ENCODE peak calls at places on chromosomes 12 and 14, in seven cellular contexts. One of them, this sample, is unnamed. For H3K9me3, the result is how much of the 10 kb centered on the place peaks cover.

GRCh38 chr12:68259318-68259940 is 6.0 kb upstream of the IL22 start:
- DNase-seq in AG04450: no peak
- DNase-seq in tibial artery: no peak
- DNase-seq in left lung: no peak
- DNase-seq in CD8-positive, alpha-beta memory T cell: no peak
- DNase-seq in adipocyte: no peak
- DNase-seq in iPS DF 6.9: no peak
- DNase-seq in this sample: no peak

GRCh38 chr12:51409846-51410245 is 14.8 kb upstream of the SLC4A8 start:
- DNase-seq in AG04450: no peak
- DNase-seq in iPS DF 6.9: no peak
- DNase-seq in tibial artery: no peak
- DNase-seq in CD8-positive, alpha-beta memory T cell: no peak
- DNase-seq in adipocyte: no peak
- DNase-seq in left lung: no peak
- DNase-seq in this sample: no peak

GRCh38 chr12:78698747-78699146 is 165.8 kb upstream of the SYT1 start:
- DNase-seq in CD8-positive, alpha-beta memory T cell: no peak
- DNase-seq in AG04450: no peak
- DNase-seq in iPS DF 6.9: no peak
- DNase-seq in left lung: no peak
- DNase-seq in adipocyte: no peak
- DNase-seq in tibial artery: no peak
- DNase-seq in this sample: no peak

GRCh38 chr12:69585189-69586062 is at the start of gene CCT2:
- DNase-seq in left lung: peak
- DNase-seq in tibial artery: peak
- DNase-seq in adipocyte: peak
- DNase-seq in iPS DF 6.9: peak
- DNase-seq in CD8-positive, alpha-beta memory T cell: peak
- DNase-seq in AG04450: peak
- DNase-seq in this sample: peak

GRCh38 chr12:14264316-14264715 is 101.2 kb upstream of the ATF7IP start:
- DNase-seq in adipocyte: no peak
- DNase-seq in CD8-positive, alpha-beta memory T cell: no peak
- DNase-seq in AG04450: no peak
- DNase-seq in left lung: no peak
- DNase-seq in iPS DF 6.9: no peak
- DNase-seq in tibial artery: no peak
- DNase-seq in this sample: no peak

GRCh38 chr14:55274760-55275159 is 3.5 kb downstream of the FBXO34 start:
- DNase-seq in left lung: no peak
- DNase-seq in AG04450: peak
- DNase-seq in iPS DF 6.9: no peak
- DNase-seq in tibial artery: no peak
- DNase-seq in adipocyte: peak
- DNase-seq in CD8-positive, alpha-beta memory T cell: no peak
- DNase-seq in this sample: no peak

GRCh38 chr12:13024151-13024946 is 19.8 kb upstream of the FAM234B start:
- DNase-seq in tibial artery: no peak
- DNase-seq in left lung: no peak
- DNase-seq in AG04450: no peak
- DNase-seq in adipocyte: peak
- DNase-seq in iPS DF 6.9: no peak
- DNase-seq in CD8-positive, alpha-beta memory T cell: no peak
- DNase-seq in this sample: no peak

GRCh38 chr12:9786726-9787339 is 26.1 kb upstream of the CD69 start:
- DNase-seq in CD8-positive, alpha-beta memory T cell: no peak
- DNase-seq in left lung: no peak
- DNase-seq in tibial artery: no peak
- DNase-seq in adipocyte: no peak
- DNase-seq in iPS DF 6.9: no peak
- DNase-seq in AG04450: no peak
- DNase-seq in this sample: no peak

GRCh38 chr12:112971248-112971647 is 7.1 kb upstream of the OAS2 start:
- DNase-seq in tibial artery: no peak
- DNase-seq in iPS DF 6.9: no peak
- DNase-seq in adipocyte: no peak
- DNase-seq in AG04450: no peak
- DNase-seq in left lung: no peak
- DNase-seq in CD8-positive, alpha-beta memory T cell: no peak
- DNase-seq in this sample: no peak

GRCh38 chr14:29927596-29928341 is at the start of gene PRKD1:
- DNase-seq in CD8-positive, alpha-beta memory T cell: no peak
- DNase-seq in adipocyte: peak
- DNase-seq in iPS DF 6.9: no peak
- DNase-seq in left lung: peak
- DNase-seq in tibial artery: peak
- DNase-seq in AG04450: no peak
- DNase-seq in this sample: no peak

GRCh38 chr12:68985174-68985573 is 52.2 kb upstream of the CPM start:
- DNase-seq in AG04450: no peak
- DNase-seq in iPS DF 6.9: no peak
- DNase-seq in adipocyte: no peak
- DNase-seq in tibial artery: no peak
- DNase-seq in CD8-positive, alpha-beta memory T cell: no peak
- DNase-seq in left lung: no peak
- DNase-seq in this sample: no peak

GRCh38 chr12:64127811-64128210 is 94.3 kb downstream of the KICS2 start:
- DNase-seq in iPS DF 6.9: no peak
- DNase-seq in adipocyte: no peak
- DNase-seq in AG04450: no peak
- DNase-seq in left lung: no peak
- DNase-seq in CD8-positive, alpha-beta memory T cell: no peak
- DNase-seq in tibial artery: no peak
- DNase-seq in this sample: no peak

GRCh38 chr12:13734753-13735152 is 246.6 kb downstream of the GRIN2B start:
- DNase-seq in iPS DF 6.9: no peak
- DNase-seq in CD8-positive, alpha-beta memory T cell: no peak
- DNase-seq in tibial artery: no peak
- DNase-seq in AG04450: no peak
- DNase-seq in left lung: no peak
- DNase-seq in adipocyte: no peak
- DNase-seq in this sample: no peak

GRCh38 chr12:128240745-128241144 is 26.2 kb upstream of the TMEM132C start:
- DNase-seq in CD8-positive, alpha-beta memory T cell: no peak
- DNase-seq in adipocyte: no peak
- DNase-seq in tibial artery: no peak
- DNase-seq in left lung: no peak
- DNase-seq in iPS DF 6.9: no peak
- DNase-seq in AG04450: no peak
- DNase-seq in this sample: no peak

GRCh38 chr14:87073880-87074570 is 919.0 kb downstream of the GALC start:
- DNase-seq in left lung: no peak
- DNase-seq in iPS DF 6.9: no peak
- DNase-seq in tibial artery: no peak
- DNase-seq in adipocyte: no peak
- DNase-seq in AG04450: no peak
- DNase-seq in CD8-positive, alpha-beta memory T cell: no peak
- DNase-seq in this sample: no peak

GRCh38 chr12:34334953-34335743 is 312.9 kb downstream of the ALG10 start:
- DNase-seq in CD8-positive, alpha-beta memory T cell: no peak
- DNase-seq in iPS DF 6.9: no peak
- DNase-seq in adipocyte: no peak
- DNase-seq in AG04450: no peak
- DNase-seq in left lung: no peak
- DNase-seq in tibial artery: no peak
- DNase-seq in this sample: no peak

GRCh38 chr14:93106541-93107156 is 9.1 kb downstream of the ITPK1 start:
- DNase-seq in tibial artery: no peak
- DNase-seq in left lung: no peak
- DNase-seq in iPS DF 6.9: no peak
- DNase-seq in AG04450: no peak
- DNase-seq in CD8-positive, alpha-beta memory T cell: no peak
- DNase-seq in adipocyte: no peak
- DNase-seq in this sample: no peak

GRCh38 chr12:124764451-124764850 is 99.2 kb downstream of the SCARB1 start:
- DNase-seq in left lung: no peak
- DNase-seq in CD8-positive, alpha-beta memory T cell: no peak
- DNase-seq in tibial artery: no peak
- DNase-seq in adipocyte: peak
- DNase-seq in AG04450: no peak
- DNase-seq in iPS DF 6.9: no peak
- DNase-seq in this sample: no peak

DNA sequence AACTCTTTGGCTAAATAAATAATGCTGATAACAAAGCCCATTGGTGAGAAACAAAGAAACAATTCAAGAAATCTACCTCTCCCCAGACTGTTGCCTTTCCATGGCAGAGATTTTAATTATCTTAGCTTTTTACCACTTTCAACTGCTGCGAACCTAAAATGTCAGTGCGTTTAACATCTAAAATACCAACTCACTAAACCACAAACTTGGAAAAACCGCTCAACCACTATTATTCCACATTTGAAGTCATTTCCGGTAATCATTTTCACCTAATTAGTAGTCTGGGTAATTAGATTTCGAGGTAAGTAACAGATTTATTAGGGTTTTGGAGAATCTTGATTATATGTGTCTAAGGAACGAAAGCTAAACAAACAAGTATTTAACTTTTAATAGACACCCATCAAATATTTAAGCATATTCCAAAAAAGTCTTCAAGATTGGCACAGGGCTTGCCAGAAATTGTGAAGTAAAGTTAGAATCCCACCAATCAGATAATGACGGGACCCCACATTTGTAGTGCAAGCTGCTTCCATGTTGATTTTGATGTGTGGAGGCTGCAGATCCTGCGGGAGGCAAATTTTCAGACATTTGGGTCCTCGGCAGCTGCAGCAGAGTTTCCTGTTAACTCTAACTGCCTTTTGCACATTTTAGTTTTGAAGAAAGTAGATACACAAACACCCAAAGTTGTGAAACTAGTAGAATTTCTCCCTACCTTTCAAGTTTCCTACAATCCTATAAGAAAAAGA is 4.1 kb downstream of the OTX2 start:
- DNase-seq in adipocyte: no peak
- DNase-seq in left lung: no peak
- DNase-seq in AG04450: no peak
- DNase-seq in tibial artery: no peak
- DNase-seq in CD8-positive, alpha-beta memory T cell: no peak
- DNase-seq in iPS DF 6.9: no peak
- DNase-seq in this sample: no peak
- H3K9me3 ChIP-seq in adipocyte: under half
- H3K9me3 ChIP-seq in left lung: under half
- H3K9me3 ChIP-seq in AG04450: under half
- H3K9me3 ChIP-seq in tibial artery: under half
- H3K9me3 ChIP-seq in CD8-positive, alpha-beta memory T cell: under half
- H3K9me3 ChIP-seq in iPS DF 6.9: under half
- H3K9me3 ChIP-seq in this sample: under half

GRCh38 chr14:105806568-105806967 is 280.2 kb downstream of the TMEM121 start:
- DNase-seq in CD8-positive, alpha-beta memory T cell: no peak
- DNase-seq in left lung: no peak
- DNase-seq in AG04450: no peak
- DNase-seq in adipocyte: no peak
- DNase-seq in tibial artery: no peak
- DNase-seq in iPS DF 6.9: no peak
- DNase-seq in this sample: no peak
- H3K9me3 ChIP-seq in CD8-positive, alpha-beta memory T cell: under half
- H3K9me3 ChIP-seq in left lung: under half
- H3K9me3 ChIP-seq in AG04450: under half
- H3K9me3 ChIP-seq in adipocyte: under half
- H3K9me3 ChIP-seq in tibial artery: under half
- H3K9me3 ChIP-seq in iPS DF 6.9: under half
- H3K9me3 ChIP-seq in this sample: under half

GRCh38 chr12:46635818-46636217 is 190.0 kb downstream of the SLC38A4 start:
- DNase-seq in tibial artery: no peak
- DNase-seq in adipocyte: no peak
- DNase-seq in iPS DF 6.9: no peak
- DNase-seq in CD8-positive, alpha-beta memory T cell: no peak
- DNase-seq in left lung: no peak
- DNase-seq in AG04450: no peak
- DNase-seq in this sample: no peak
- H3K9me3 ChIP-seq in tibial artery: under half
- H3K9me3 ChIP-seq in adipocyte: under half
- H3K9me3 ChIP-seq in iPS DF 6.9: under half
- H3K9me3 ChIP-seq in CD8-positive, alpha-beta memory T cell: under half
- H3K9me3 ChIP-seq in left lung: under half
- H3K9me3 ChIP-seq in AG04450: under half
- H3K9me3 ChIP-seq in this sample: under half

DNA sequence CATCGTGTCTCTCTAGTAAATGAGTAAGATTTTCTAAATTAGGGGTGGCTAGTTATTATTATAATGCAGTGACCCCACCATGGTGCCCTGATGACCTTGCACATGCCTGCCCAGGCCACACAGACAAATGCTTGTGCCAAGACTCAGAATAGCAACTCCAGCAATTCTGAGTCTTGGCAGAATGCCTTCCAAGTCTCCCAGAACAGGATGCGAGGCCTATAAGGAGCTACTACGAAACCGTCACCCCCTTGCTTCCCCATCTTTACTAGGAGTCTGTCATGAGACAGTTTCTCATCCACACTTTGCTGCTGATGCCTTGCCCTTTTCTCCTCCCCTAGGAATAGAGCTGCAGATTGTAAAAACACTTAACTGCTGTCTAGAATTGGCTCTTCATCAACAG is 559.9 kb downstream of the TRHDE start:
- DNase-seq in AG04450: no peak
- DNase-seq in CD8-positive, alpha-beta memory T cell: no peak
- DNase-seq in iPS DF 6.9: no peak
- DNase-seq in adipocyte: no peak
- DNase-seq in tibial artery: no peak
- DNase-seq in left lung: no peak
- DNase-seq in this sample: no peak
- H3K9me3 ChIP-seq in AG04450: under half
- H3K9me3 ChIP-seq in CD8-positive, alpha-beta memory T cell: under half
- H3K9me3 ChIP-seq in iPS DF 6.9: under half
- H3K9me3 ChIP-seq in adipocyte: under half
- H3K9me3 ChIP-seq in tibial artery: under half
- H3K9me3 ChIP-seq in left lung: under half
- H3K9me3 ChIP-seq in this sample: under half

GRCh38 chr12:108305520-108305919 is 33.6 kb downstream of the CMKLR1 start:
- DNase-seq in adipocyte: peak
- DNase-seq in AG04450: peak
- DNase-seq in tibial artery: peak
- DNase-seq in left lung: peak
- DNase-seq in iPS DF 6.9: no peak
- DNase-seq in CD8-positive, alpha-beta memory T cell: no peak
- DNase-seq in this sample: no peak
- H3K9me3 ChIP-seq in adipocyte: under half
- H3K9me3 ChIP-seq in AG04450: under half
- H3K9me3 ChIP-seq in tibial artery: under half
- H3K9me3 ChIP-seq in left lung: under half
- H3K9me3 ChIP-seq in iPS DF 6.9: under half
- H3K9me3 ChIP-seq in CD8-positive, alpha-beta memory T cell: under half
- H3K9me3 ChIP-seq in this sample: under half

This sample was measured in T-helper 17 cell.